ENCODE peak calls at places on chromosomes 2 and 18, in four cellular contexts. One of them, this sample, is unnamed. For H3K4me1, the result is how much of the 10 kb centered on the place peaks cover.

GRCh38 chr2:55111570-55112228 is 61.4 kb upstream of the RTN4 start:
- DNase-seq in breast epithelium: no peak
- DNase-seq in tibial nerve: peak
- DNase-seq in A549: peak
- DNase-seq in this sample: peak

GRCh38 chr2:54435827-54436226 is 20.3 kb upstream of the SPTBN1 start:
- DNase-seq in breast epithelium: no peak
- DNase-seq in tibial nerve: no peak
- DNase-seq in A549: no peak
- DNase-seq in this sample: no peak

GRCh38 chr2:234414591-234414990 is 82.3 kb downstream of the ARL4C start:
- DNase-seq in breast epithelium: no peak
- DNase-seq in tibial nerve: no peak
- DNase-seq in A549: no peak
- DNase-seq in this sample: no peak

GRCh38 chr2:237623428-237624403 is 3.7 kb upstream of the LRRFIP1 start:
- DNase-seq in breast epithelium: no peak
- DNase-seq in tibial nerve: no peak
- DNase-seq in A549: no peak
- DNase-seq in this sample: no peak

GRCh38 chr2:199662245-199662644 is 188.7 kb downstream of the FTCDNL1 start:
- DNase-seq in breast epithelium: no peak
- DNase-seq in tibial nerve: no peak
- DNase-seq in A549: no peak
- DNase-seq in this sample: no peak

GRCh38 chr18:50659091-50660003 is 99.5 kb downstream of the MAPK4 start:
- DNase-seq in breast epithelium: no peak
- DNase-seq in tibial nerve: no peak
- DNase-seq in A549: peak
- DNase-seq in this sample: no peak

GRCh38 chr2:14952383-14952782 is 319.9 kb downstream of the LRATD1 start:
- DNase-seq in breast epithelium: no peak
- DNase-seq in tibial nerve: no peak
- DNase-seq in A549: no peak
- DNase-seq in this sample: no peak

GRCh38 chr2:219274392-219274921 is 4.7 kb upstream of the DNAJB2 start:
- DNase-seq in breast epithelium: no peak
- DNase-seq in tibial nerve: no peak
- DNase-seq in A549: peak
- DNase-seq in this sample: no peak

GRCh38 chr18:36610716-36611115 is 218.1 kb downstream of the TPGS2 start:
- DNase-seq in breast epithelium: no peak
- DNase-seq in tibial nerve: no peak
- DNase-seq in A549: no peak
- DNase-seq in this sample: no peak

GRCh38 chr2:230443540-230443939 is 27.5 kb downstream of the SP100 start:
- DNase-seq in breast epithelium: no peak
- DNase-seq in tibial nerve: no peak
- DNase-seq in A549: no peak
- DNase-seq in this sample: no peak

GRCh38 chr2:70946832-70947442 is 11.2 kb downstream of the ATP6V1B1 start:
- DNase-seq in breast epithelium: peak
- DNase-seq in tibial nerve: peak
- DNase-seq in A549: peak
- DNase-seq in this sample: peak

GRCh38 chr18:25815659-25816058 is 274.8 kb downstream of the SS18 start:
- DNase-seq in breast epithelium: no peak
- DNase-seq in tibial nerve: no peak
- DNase-seq in A549: no peak
- DNase-seq in this sample: no peak

GRCh38 chr2:25279091-25279651 is 62.6 kb downstream of the DNMT3A start:
- DNase-seq in breast epithelium: no peak
- DNase-seq in tibial nerve: peak
- DNase-seq in A549: no peak
- DNase-seq in this sample: peak

GRCh38 chr2:121666042-121666441 is 16.8 kb upstream of the CLASP1 start:
- DNase-seq in breast epithelium: no peak
- DNase-seq in tibial nerve: no peak
- DNase-seq in A549: no peak
- DNase-seq in this sample: no peak

GRCh38 chr2:75465317-75465998 is 95.3 kb downstream of the EVA1A start:
- DNase-seq in breast epithelium: no peak
- DNase-seq in tibial nerve: no peak
- DNase-seq in A549: no peak
- DNase-seq in this sample: no peak

GRCh38 chr2:70715161-70715985 is 52.6 kb downstream of the ADD2 start:
- DNase-seq in breast epithelium: no peak
- DNase-seq in tibial nerve: no peak
- DNase-seq in A549: no peak
- DNase-seq in this sample: no peak

GRCh38 chr2:240387669-240388358 is 47.6 kb upstream of the GPC1 start:
- DNase-seq in breast epithelium: no peak
- DNase-seq in tibial nerve: peak
- DNase-seq in A549: peak
- DNase-seq in this sample: peak

GRCh38 chr2:172196768-172197322 is 94.1 kb upstream of the DLX2 start:
- DNase-seq in breast epithelium: no peak
- DNase-seq in tibial nerve: no peak
- DNase-seq in A549: no peak
- DNase-seq in this sample: no peak

GRCh38 chr2:10613263-10613662 is 76.5 kb downstream of the NOL10 start:
- DNase-seq in breast epithelium: no peak
- DNase-seq in tibial nerve: no peak
- DNase-seq in A549: no peak
- DNase-seq in this sample: no peak

GRCh38 chr18:7164610-7165009 is 47.0 kb upstream of the LAMA1 start:
- DNase-seq in breast epithelium: no peak
- DNase-seq in tibial nerve: no peak
- DNase-seq in A549: peak
- DNase-seq in this sample: no peak

GRCh38 chr2:170819941-170820646 is 3.4 kb downstream of the GAD1 start:
- DNase-seq in breast epithelium: no peak
- DNase-seq in tibial nerve: no peak
- DNase-seq in A549: no peak
- DNase-seq in this sample: no peak
- H3K4me1 ChIP-seq in breast epithelium: under half
- H3K4me1 ChIP-seq in tibial nerve: half or more
- H3K4me1 ChIP-seq in A549: under half
- H3K4me1 ChIP-seq in this sample: under half

GRCh38 chr18:3015203-3015590 is 2.3 kb upstream of the LPIN2 start:
- DNase-seq in breast epithelium: no peak
- DNase-seq in tibial nerve: peak
- DNase-seq in A549: peak
- DNase-seq in this sample: peak

GRCh38 chr18:3014501-3015202 is 1.7 kb upstream of the LPIN2 start:
- DNase-seq in breast epithelium: no peak
- DNase-seq in tibial nerve: no peak
- DNase-seq in A549: no peak
- DNase-seq in this sample: no peak

GRCh38 chr18:3012920-3013810 is at the start of gene LPIN2:
- DNase-seq in breast epithelium: peak
- DNase-seq in tibial nerve: peak
- DNase-seq in A549: peak
- DNase-seq in this sample: peak

GRCh38 chr18:3016584-3017292 is 3.8 kb upstream of the LPIN2 start:
- DNase-seq in breast epithelium: no peak
- DNase-seq in tibial nerve: peak
- DNase-seq in A549: no peak
- DNase-seq in this sample: no peak

GRCh38 chr18:3015851-3016250 is 2.9 kb upstream of the LPIN2 start:
- DNase-seq in breast epithelium: no peak
- DNase-seq in tibial nerve: no peak
- DNase-seq in A549: no peak
- DNase-seq in this sample: no peak
- H3K27ac ChIP-seq in breast epithelium: peak
- H3K27ac ChIP-seq in tibial nerve: peak
- H3K27ac ChIP-seq in A549: peak
- H3K27ac ChIP-seq in this sample: peak

DNA sequence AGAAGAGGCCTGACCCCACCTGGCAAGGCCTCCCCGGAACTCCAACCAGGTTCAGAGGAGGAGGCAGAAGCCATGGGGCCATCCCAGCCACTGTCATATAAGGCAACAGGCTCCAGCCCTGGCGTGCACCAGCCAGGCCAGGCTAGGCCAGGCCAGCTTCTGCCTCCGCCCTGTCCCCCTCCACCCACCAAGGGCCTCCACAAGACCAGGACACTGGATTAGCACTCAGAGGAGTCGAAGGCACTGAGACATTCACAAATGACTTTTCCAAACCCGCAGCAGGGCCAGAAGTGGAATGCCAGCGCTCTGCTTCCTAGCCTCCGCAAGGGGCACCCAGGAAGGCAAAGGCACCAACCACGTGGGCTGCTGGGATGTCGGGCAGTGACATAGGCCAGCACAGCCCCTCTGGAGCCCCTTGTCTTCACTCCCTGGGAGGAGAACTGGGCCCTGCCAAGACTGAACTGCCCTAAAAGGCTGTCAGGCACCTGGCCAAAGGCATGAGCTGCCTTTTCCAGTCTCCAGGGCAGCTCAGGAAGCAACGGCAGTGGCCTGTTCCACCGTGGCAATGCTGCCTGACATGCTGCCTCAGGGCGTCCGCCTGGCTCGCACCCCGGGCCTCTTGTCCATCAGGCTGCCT is 37.6 kb upstream of the SEMA4C start:
- DNase-seq in breast epithelium: peak
- DNase-seq in tibial nerve: peak
- DNase-seq in A549: no peak
- DNase-seq in this sample: peak
- TF ChIP-seq POLR2A in breast epithelium: no peak
- TF ChIP-seq POLR2A in tibial nerve: peak
- TF ChIP-seq POLR2A in A549: no peak
- TF ChIP-seq POLR2A in this sample: no peak

DNA sequence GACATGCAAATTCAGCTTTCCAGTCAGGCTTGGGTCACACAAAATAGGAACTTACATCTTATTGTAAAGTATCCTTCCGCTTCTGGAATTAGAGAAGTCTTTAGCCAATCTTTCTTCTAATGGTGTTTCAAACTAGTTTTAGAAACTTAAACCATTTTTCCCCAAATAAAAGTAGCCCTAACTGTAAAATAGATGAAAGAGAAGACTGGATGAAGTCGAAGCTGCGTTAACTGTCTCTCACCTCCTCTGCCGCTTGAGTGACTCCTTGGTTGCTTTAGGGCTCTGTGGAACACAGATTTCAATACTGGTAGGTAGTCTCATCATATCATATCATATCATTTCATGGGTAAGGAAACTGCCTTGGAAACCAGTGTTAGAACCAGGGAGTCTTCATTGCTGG is 498.4 kb downstream of the XIRP2 start:
- DNase-seq in breast epithelium: no peak
- DNase-seq in tibial nerve: no peak
- DNase-seq in A549: no peak
- DNase-seq in this sample: no peak
- H3K4me1 ChIP-seq in breast epithelium: under half
- H3K4me1 ChIP-seq in tibial nerve: under half
- H3K4me1 ChIP-seq in A549: under half
- H3K4me1 ChIP-seq in this sample: under half

GRCh38 chr2:160576054-160576499 is 82.5 kb upstream of the RBMS1 start:
- DNase-seq in breast epithelium: no peak
- DNase-seq in tibial nerve: no peak
- DNase-seq in A549: no peak
- DNase-seq in this sample: no peak
- H3K27ac ChIP-seq in breast epithelium: peak
- H3K27ac ChIP-seq in tibial nerve: peak
- H3K27ac ChIP-seq in A549: peak
- H3K27ac ChIP-seq in this sample: no peak

DNA sequence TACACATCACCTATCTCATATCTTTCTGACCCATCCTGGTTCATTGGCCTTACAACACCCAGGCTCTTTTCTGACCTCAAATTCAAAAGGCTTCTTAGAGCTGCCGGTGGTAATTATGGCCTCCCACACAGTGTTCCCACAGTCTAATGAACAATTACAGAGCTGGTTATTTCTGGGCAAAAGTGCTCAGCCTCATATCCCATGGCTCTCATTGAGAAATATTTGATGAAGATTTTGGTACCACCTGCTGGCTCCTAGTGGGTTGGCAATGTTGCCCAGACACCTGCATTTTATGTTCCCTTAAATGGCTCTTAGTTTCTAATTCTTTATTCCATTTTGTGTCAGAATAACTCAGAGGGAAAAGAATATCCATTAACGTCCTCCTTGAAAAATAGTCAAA is 20.1 kb upstream of the SCYGR2 start:
- DNase-seq in breast epithelium: no peak
- DNase-seq in tibial nerve: no peak
- DNase-seq in A549: no peak
- DNase-seq in this sample: no peak
- TF ChIP-seq POLR2A in breast epithelium: no peak
- TF ChIP-seq POLR2A in tibial nerve: no peak
- TF ChIP-seq POLR2A in A549: no peak
- TF ChIP-seq POLR2A in this sample: no peak

GRCh38 chr2:31238126-31238905 is 4.4 kb downstream of the EHD3 start:
- DNase-seq in breast epithelium: no peak
- DNase-seq in tibial nerve: no peak
- DNase-seq in A549: no peak
- DNase-seq in this sample: no peak
- H3K4me1 ChIP-seq in breast epithelium: under half
- H3K4me1 ChIP-seq in tibial nerve: under half
- H3K4me1 ChIP-seq in A549: under half
- H3K4me1 ChIP-seq in this sample: under half

DNA sequence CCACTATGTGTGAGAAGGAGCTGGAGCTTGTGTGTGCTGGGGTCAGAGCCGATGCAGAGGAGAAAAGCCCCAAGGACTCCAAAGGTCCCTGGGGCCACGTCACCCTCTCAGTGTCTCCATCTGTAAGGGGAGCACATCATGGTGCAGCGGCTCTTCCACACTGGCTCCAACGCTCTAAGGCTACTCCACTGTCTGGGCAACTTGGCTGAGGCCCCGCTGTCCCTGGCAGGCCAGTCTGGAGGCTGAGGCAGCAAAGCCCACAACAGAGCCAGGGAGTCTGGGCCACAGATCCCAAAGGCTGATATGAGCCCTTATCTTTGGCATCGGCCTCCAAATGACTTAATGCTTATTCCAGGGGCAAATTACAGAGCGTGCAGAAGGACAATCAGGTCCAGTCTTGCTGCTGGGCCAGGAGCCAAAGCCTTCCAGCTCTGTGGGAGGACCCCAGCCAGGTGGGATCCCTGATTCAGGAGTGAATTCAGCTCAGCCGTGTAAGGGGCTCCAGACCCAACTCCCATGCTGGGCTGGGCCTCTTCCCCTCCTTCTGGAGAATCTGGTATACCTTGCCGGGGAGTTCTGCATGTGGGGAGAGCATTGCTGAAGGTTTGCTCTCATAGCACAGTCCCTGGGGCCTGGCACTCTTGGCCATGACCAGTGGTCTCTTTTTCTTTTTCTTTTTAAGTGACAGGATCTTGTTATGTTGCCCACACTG is 1.8 kb upstream of the DUSP2 start:
- DNase-seq in breast epithelium: peak
- DNase-seq in tibial nerve: no peak
- DNase-seq in A549: no peak
- DNase-seq in this sample: no peak
- H3K27ac ChIP-seq in breast epithelium: peak
- H3K27ac ChIP-seq in tibial nerve: no peak
- H3K27ac ChIP-seq in A549: no peak
- H3K27ac ChIP-seq in this sample: no peak

This sample was measured in uterus.